ENCODE peak calls at places on chromosomes 6 and 20, in seven cellular contexts. T is IMR-90, J is mesendoderm, N is mesenchymal stem cell, H is neuronal stem cell, U is trophoblast cell, V is H1. Y is an unnamed sample.

GRCh38 chr6:170102582-170103481 is 188.0 kb downstream of the DLL1 start:
- DNase-seq in J (no peak), T (no peak), H (no peak), N (no peak), U (no peak), V (no peak), Y (no peak)

GRCh38 chr6:109299695-109300564 is 82.3 kb downstream of the CD164 start:
- DNase-seq in V (no peak), U (no peak), H (no peak), N (no peak), J (no peak), T (no peak), Y (no peak)

GRCh38 chr6:1385129-1386042 is 4.0 kb upstream of the FOXF2 start:
- DNase-seq in V (no peak), J (peak), T (no peak), H (peak), U (no peak), N (no peak), Y (no peak)

GRCh38 chr6:118894425-118895240 is 681 bp downstream of the ASF1A start:
- DNase-seq in N (peak), V (no peak), H (peak), J (peak), U (peak), T (peak), Y (peak)

GRCh38 chr6:159898519-159898918 is 7.7 kb downstream of the MAS1 start:
- DNase-seq in T (no peak), U (no peak), V (no peak), N (no peak), H (no peak), J (no peak), Y (no peak)

GRCh38 chr6:2021713-2022125 is 223.7 kb downstream of the GMDS start:
- DNase-seq in V (no peak), U (no peak), H (peak), N (peak), T (peak), J (no peak), Y (no peak)

GRCh38 chr6:29925341-29926080 is 16.8 kb upstream of the HLA-A start:
- DNase-seq in J (no peak), U (no peak), H (no peak), T (no peak), V (no peak), N (no peak), Y (no peak)

GRCh38 chr20:53216856-53217576 is 244.9 kb downstream of the TSHZ2 start:
- DNase-seq in J (peak), N (peak), H (peak), T (no peak), U (peak), V (peak), Y (peak)

GRCh38 chr6:152184573-152185157 is 377.2 kb downstream of the ESR1 start:
- DNase-seq in N (no peak), J (no peak), T (no peak), V (no peak), H (no peak), U (no peak), Y (no peak)

GRCh38 chr6:75694406-75694805 is 54.6 kb upstream of the MYO6 start:
- DNase-seq in N (no peak), T (no peak), U (no peak), J (no peak), V (no peak), H (no peak), Y (no peak)

GRCh38 chr20:219290-220115 is 7.6 kb upstream of the DEFB129 start:
- DNase-seq in H (no peak), T (peak), V (no peak), N (peak), J (peak), U (no peak), Y (peak)

GRCh38 chr6:88548891-88549505 is 382.9 kb upstream of the CNR1 start:
- DNase-seq in V (no peak), H (no peak), T (no peak), J (no peak), N (no peak), U (no peak), Y (no peak)

GRCh38 chr20:3092611-3093379 is 8.3 kb upstream of the AVP start:
- DNase-seq in T (no peak), N (no peak), J (peak), U (no peak), H (no peak), V (no peak), Y (peak)

GRCh38 chr20:49578436-49578835 is 10.5 kb upstream of the PTGIS start:
- DNase-seq in J (no peak), U (no peak), N (no peak), H (no peak), V (no peak), T (no peak), Y (no peak)

GRCh38 chr6:85250586-85251216 is 199.2 kb upstream of the NT5E start:
- DNase-seq in N (no peak), J (no peak), T (no peak), U (no peak), H (no peak), V (no peak), Y (no peak)

GRCh38 chr20:58706150-58706892 is 13.7 kb downstream of the NPEPL1 start:
- DNase-seq in H (no peak), J (no peak), V (no peak), N (no peak), T (no peak), U (no peak), Y (no peak)

GRCh38 chr20:39993737-39994136 is 695.3 kb downstream of the MAFB start:
- DNase-seq in T (no peak), H (no peak), J (no peak), U (no peak), N (no peak), V (no peak), Y (no peak)

GRCh38 chr6:20652691-20653479 is 118.6 kb downstream of the CDKAL1 start:
- DNase-seq in V (no peak), N (peak), U (no peak), J (no peak), T (peak), H (no peak), Y (no peak)

GRCh38 chr6:153328194-153328593 is 197.1 kb upstream of the RGS17 start:
- DNase-seq in J (no peak), V (no peak), H (no peak), N (no peak), U (peak), T (no peak), Y (no peak)

GRCh38 chr6:96604420-96604819 is 41.5 kb downstream of the FHL5 start:
- DNase-seq in N (no peak), J (no peak), T (no peak), H (no peak), U (no peak), V (no peak), Y (no peak)
- H2BK120ac ChIP-seq in N (no peak), J (no peak), T (no peak), H (no peak), U (no peak), V (no peak), Y (no peak)

GRCh38 chr20:64268180-64268579 is 12.6 kb downstream of the PCMTD2 start:
- DNase-seq in V (no peak), N (no peak), J (peak), T (no peak), H (no peak), U (no peak), Y (no peak)
- H2BK120ac ChIP-seq in V (no peak), N (no peak), J (no peak), T (no peak), H (no peak), U (no peak), Y (no peak)

GRCh38 chr6:34003962-34004361 is 141.9 kb downstream of the GRM4 start:
- DNase-seq in V (no peak), N (no peak), H (no peak), U (no peak), J (no peak), T (no peak), Y (no peak)
- H2BK120ac ChIP-seq in V (no peak), N (no peak), H (no peak), U (no peak), J (no peak), T (no peak), Y (no peak)

DNA sequence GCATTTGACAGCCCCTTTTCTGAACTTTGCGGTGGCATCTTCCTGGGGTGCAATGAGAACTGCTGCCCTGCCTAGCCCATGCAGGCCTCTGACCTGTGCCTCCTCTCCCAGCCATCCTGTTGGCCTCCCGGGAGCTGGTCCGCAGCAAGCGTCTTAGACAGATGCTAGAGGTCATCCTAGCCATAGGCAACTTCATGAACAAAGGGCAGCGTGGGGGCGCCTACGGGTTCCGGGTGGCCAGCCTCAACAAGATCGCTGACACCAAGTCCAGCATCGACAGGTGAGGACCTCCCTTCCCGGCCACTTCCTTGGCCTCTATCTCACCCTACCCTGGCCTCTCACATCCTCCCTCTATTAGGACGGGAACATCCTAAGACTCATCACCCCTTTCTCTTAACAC is 37.6 kb downstream of the MOCS1 start:
- DNase-seq in N (no peak), V (no peak), T (no peak), H (no peak), J (no peak), U (no peak), Y (no peak)
- H2BK120ac ChIP-seq in N (no peak), V (no peak), T (no peak), H (no peak), J (no peak), U (no peak), Y (no peak)

GRCh38 chr20:18527339-18527738 is 19.6 kb downstream of the SEC23B start:
- DNase-seq in N (no peak), T (no peak), J (no peak), U (no peak), H (no peak), V (no peak), Y (no peak)

GRCh38 chr20:18527836-18528235 is 20.1 kb downstream of the SEC23B start:
- DNase-seq in H (no peak), V (no peak), J (no peak), U (no peak), N (peak), T (peak), Y (no peak)

GRCh38 chr20:18523066-18523465 is 15.3 kb downstream of the SEC23B start:
- DNase-seq in J (no peak), U (no peak), N (no peak), T (no peak), V (no peak), H (no peak), Y (no peak)

DNA sequence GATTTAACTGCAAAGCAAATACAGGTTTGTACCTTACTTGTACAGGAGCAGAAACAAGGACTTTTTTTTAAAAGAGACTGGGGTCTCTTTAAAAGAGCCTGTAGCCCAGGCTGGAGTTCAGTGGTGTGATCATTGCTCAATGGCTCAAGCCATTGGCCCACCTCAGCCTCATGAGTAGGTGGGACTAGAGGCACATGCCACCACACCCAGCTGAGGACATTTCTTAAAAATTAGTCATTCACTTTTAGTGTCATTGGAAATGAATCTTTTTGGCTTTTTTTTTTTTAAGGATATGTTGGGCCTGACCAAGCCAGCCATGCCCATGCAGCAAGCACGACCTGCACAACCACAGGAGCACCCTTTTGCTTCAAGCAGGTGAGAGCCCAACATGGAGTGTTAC is 16.9 kb downstream of the SEC23B start:
- DNase-seq in U (no peak), T (peak), V (no peak), H (no peak), N (peak), J (no peak), Y (no peak)
- H2BK120ac ChIP-seq in U (no peak), T (peak), V (no peak), H (no peak), N (no peak), J (no peak), Y (no peak)

GRCh38 chr6:125781307-125781868 is 9.4 kb upstream of the NCOA7 start:
- DNase-seq in U (no peak), T (peak), V (no peak), H (no peak), N (no peak), J (no peak), Y (no peak)

GRCh38 chr6:125784365-125784764 is 6.4 kb upstream of the NCOA7 start:
- DNase-seq in T (peak), H (no peak), U (no peak), V (no peak), J (no peak), N (no peak), Y (no peak)

GRCh38 chr6:125779924-125780539 is 10.7 kb upstream of the NCOA7 start:
- DNase-seq in U (peak), T (peak), N (peak), V (no peak), J (peak), H (peak), Y (peak)

GRCh38 chr6:125780540-125781306 is 10.0 kb upstream of the NCOA7 start:
- DNase-seq in V (no peak), U (peak), H (peak), N (peak), J (peak), T (peak), Y (peak)
- H2BK120ac ChIP-seq in V (no peak), U (no peak), H (no peak), N (no peak), J (no peak), T (peak), Y (no peak)

GRCh38 chr20:57231161-57231560 is 35.3 kb downstream of the BMP7 start:
- DNase-seq in T (no peak), N (no peak), H (no peak), J (no peak), U (no peak), V (no peak), Y (no peak)
- H2BK120ac ChIP-seq in T (no peak), N (no peak), H (no peak), J (no peak), U (no peak), V (peak), Y (no peak)

DNA sequence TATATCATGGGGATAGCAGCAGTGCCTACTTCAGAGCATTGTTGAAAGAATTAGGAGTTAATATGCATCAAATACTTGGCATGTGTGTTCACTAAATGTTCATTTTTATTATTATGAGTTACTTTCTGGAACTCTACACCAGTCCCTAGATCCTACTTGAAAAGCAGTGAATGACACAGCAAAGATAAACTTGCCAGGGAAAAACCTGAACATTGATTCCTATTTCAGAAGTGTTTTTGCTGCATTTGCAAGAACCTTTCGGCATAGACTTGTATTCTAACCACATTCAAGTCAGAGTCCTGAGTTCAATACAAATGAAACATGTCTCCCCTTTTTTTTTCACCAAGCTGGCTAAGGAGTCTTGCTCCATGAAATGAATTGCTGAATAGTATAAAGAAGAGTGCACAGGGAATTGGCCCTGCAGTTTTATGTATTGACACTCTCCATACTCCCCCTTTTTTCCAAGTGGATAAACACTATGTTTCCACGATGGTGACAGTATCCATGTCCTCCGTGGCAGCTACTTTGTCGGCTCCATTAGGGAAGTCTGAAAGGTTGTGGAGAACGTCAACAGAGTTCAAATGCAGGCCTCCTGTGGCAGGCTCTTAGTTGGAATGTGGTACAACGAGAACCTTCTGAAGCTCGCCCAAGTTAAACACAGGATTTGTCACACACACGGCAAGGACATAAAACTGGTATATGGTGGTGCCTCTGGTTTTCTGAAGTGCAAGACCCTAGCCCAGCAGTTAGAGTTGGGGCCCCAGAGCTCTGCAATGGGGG is 187.2 kb upstream of the TAB2 start:
- DNase-seq in H (no peak), N (peak), J (no peak), V (no peak), T (peak), U (peak), Y (no peak)
- H2BK120ac ChIP-seq in H (no peak), N (no peak), J (no peak), V (no peak), T (no peak), U (no peak), Y (no peak)

GRCh38 chr20:21719592-21720214 is 14.2 kb downstream of the PAX1 start:
- DNase-seq in V (no peak), H (no peak), J (no peak), N (peak), T (peak), U (peak), Y (no peak)
- H2BK120ac ChIP-seq in V (no peak), H (no peak), J (no peak), N (no peak), T (no peak), U (no peak), Y (no peak)

DNA sequence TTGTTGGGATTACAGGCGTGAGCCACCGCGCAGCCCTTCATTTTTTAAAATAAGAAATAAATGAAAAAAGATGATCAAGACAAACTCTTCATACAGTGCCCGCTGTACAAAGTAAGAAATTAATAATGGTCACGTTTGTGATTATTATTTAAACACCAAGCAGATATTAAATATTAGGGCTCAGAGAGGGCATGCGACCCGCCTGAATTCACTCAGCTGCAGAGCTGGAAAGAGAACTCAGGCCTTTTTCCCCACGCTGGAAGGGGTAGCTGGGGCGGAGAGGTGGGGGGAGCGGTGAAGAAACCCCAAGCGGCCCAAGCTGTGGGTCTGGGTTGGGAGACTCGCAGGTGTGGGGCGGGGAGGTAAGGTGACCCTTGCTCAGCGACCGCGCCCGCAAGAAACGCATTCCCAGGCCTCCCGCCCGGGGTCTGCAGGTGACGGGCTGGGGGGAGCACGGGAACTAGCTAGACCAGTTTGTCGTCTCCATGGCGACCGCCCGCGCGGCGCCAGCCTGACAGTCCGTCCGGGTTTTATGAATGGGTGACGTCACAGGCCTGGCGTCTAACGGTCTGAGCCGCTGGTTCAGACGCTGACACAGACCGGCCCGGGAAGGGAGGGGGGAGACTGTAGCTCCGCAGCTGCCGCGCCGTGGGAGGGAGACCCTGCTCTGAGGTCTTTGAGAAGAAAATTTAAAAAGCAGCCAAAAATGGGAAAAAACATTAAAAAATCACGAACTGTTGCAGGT is 1.1 kb upstream of the ID1 start:
- DNase-seq in N (peak), H (peak), J (peak), U (peak), V (peak), T (peak), Y (peak)
- H2BK120ac ChIP-seq in N (peak), H (no peak), J (peak), U (peak), V (peak), T (peak), Y (peak)

Y was measured in H9.